ENCODE peak calls at places on chromosomes 13 and 19, in seven cellular contexts. One of them, this sample, is unnamed.

GRCh38 chr19:17703823-17704463 is 15.3 kb upstream of the MAP1S start:
- DNase-seq in IMR-90: peak
- DNase-seq in GM12865: peak
- DNase-seq in fibroblast of pulmonary artery: peak
- DNase-seq in cardiac muscle cell: peak
- DNase-seq in A549: no peak
- DNase-seq in foreskin fibroblast: no peak
- DNase-seq in this sample: no peak

GRCh38 chr13:85665286-85665685 is 133.9 kb downstream of the SLITRK6 start:
- DNase-seq in IMR-90: peak
- DNase-seq in GM12865: no peak
- DNase-seq in fibroblast of pulmonary artery: peak
- DNase-seq in cardiac muscle cell: no peak
- DNase-seq in A549: no peak
- DNase-seq in foreskin fibroblast: no peak
- DNase-seq in this sample: peak

GRCh38 chr19:29672933-29673336 is 7.7 kb downstream of the PLEKHF1 start:
- DNase-seq in IMR-90: no peak
- DNase-seq in GM12865: peak
- DNase-seq in fibroblast of pulmonary artery: no peak
- DNase-seq in cardiac muscle cell: no peak
- DNase-seq in A549: no peak
- DNase-seq in foreskin fibroblast: no peak
- DNase-seq in this sample: no peak

GRCh38 chr19:47637550-47637949 is 28.6 kb downstream of the BICRA start:
- DNase-seq in IMR-90: no peak
- DNase-seq in GM12865: no peak
- DNase-seq in fibroblast of pulmonary artery: peak
- DNase-seq in cardiac muscle cell: no peak
- DNase-seq in A549: no peak
- DNase-seq in foreskin fibroblast: peak
- DNase-seq in this sample: peak

GRCh38 chr19:4139614-4140236 is 13.7 kb upstream of the CREB3L3 start:
- DNase-seq in IMR-90: peak
- DNase-seq in GM12865: peak
- DNase-seq in fibroblast of pulmonary artery: peak
- DNase-seq in cardiac muscle cell: peak
- DNase-seq in A549: peak
- DNase-seq in foreskin fibroblast: no peak
- DNase-seq in this sample: no peak

GRCh38 chr13:95083758-95084157 is 217.5 kb downstream of the ABCC4 start:
- DNase-seq in IMR-90: peak
- DNase-seq in GM12865: no peak
- DNase-seq in fibroblast of pulmonary artery: peak
- DNase-seq in cardiac muscle cell: no peak
- DNase-seq in A549: no peak
- DNase-seq in foreskin fibroblast: peak
- DNase-seq in this sample: no peak

GRCh38 chr19:16435999-16436650 is 35.6 kb downstream of the EPS15L1 start:
- DNase-seq in IMR-90: no peak
- DNase-seq in GM12865: peak
- DNase-seq in fibroblast of pulmonary artery: peak
- DNase-seq in cardiac muscle cell: peak
- DNase-seq in A549: no peak
- DNase-seq in foreskin fibroblast: no peak
- DNase-seq in this sample: no peak

GRCh38 chr13:91313103-91313502 is 34.4 kb upstream of the MIR17HG start:
- DNase-seq in IMR-90: peak
- DNase-seq in GM12865: peak
- DNase-seq in fibroblast of pulmonary artery: peak
- DNase-seq in cardiac muscle cell: peak
- DNase-seq in A549: peak
- DNase-seq in foreskin fibroblast: no peak
- DNase-seq in this sample: no peak

GRCh38 chr19:23403581-23404324 is 8.5 kb upstream of the ZNF91 start:
- DNase-seq in IMR-90: no peak
- DNase-seq in GM12865: no peak
- DNase-seq in fibroblast of pulmonary artery: no peak
- DNase-seq in cardiac muscle cell: no peak
- DNase-seq in A549: no peak
- DNase-seq in foreskin fibroblast: no peak
- DNase-seq in this sample: no peak

GRCh38 chr19:45079911-45080469 is 930 bp downstream of the GEMIN7 start:
- DNase-seq in IMR-90: no peak
- DNase-seq in GM12865: no peak
- DNase-seq in fibroblast of pulmonary artery: no peak
- DNase-seq in cardiac muscle cell: peak
- DNase-seq in A549: no peak
- DNase-seq in foreskin fibroblast: no peak
- DNase-seq in this sample: no peak

GRCh38 chr13:45332831-45333219 is 8.2 kb downstream of the TPT1 start:
- DNase-seq in IMR-90: no peak
- DNase-seq in GM12865: no peak
- DNase-seq in fibroblast of pulmonary artery: no peak
- DNase-seq in cardiac muscle cell: no peak
- DNase-seq in A549: no peak
- DNase-seq in foreskin fibroblast: no peak
- DNase-seq in this sample: no peak

GRCh38 chr13:41060723-41061074 is 610 bp upstream of the WBP4 start:
- DNase-seq in IMR-90: no peak
- DNase-seq in GM12865: peak
- DNase-seq in fibroblast of pulmonary artery: no peak
- DNase-seq in cardiac muscle cell: peak
- DNase-seq in A549: peak
- DNase-seq in foreskin fibroblast: peak
- DNase-seq in this sample: no peak

GRCh38 chr13:41056996-41057711 is 4.2 kb upstream of the WBP4 start:
- DNase-seq in IMR-90: no peak
- DNase-seq in GM12865: no peak
- DNase-seq in fibroblast of pulmonary artery: no peak
- DNase-seq in cardiac muscle cell: no peak
- DNase-seq in A549: no peak
- DNase-seq in foreskin fibroblast: no peak
- DNase-seq in this sample: no peak

GRCh38 chr13:41059466-41059865 is 1.8 kb upstream of the WBP4 start:
- DNase-seq in IMR-90: peak
- DNase-seq in GM12865: peak
- DNase-seq in fibroblast of pulmonary artery: no peak
- DNase-seq in cardiac muscle cell: no peak
- DNase-seq in A549: no peak
- DNase-seq in foreskin fibroblast: no peak
- DNase-seq in this sample: no peak

GRCh38 chr13:41059896-41060722 is 1.2 kb upstream of the WBP4 start:
- DNase-seq in IMR-90: peak
- DNase-seq in GM12865: peak
- DNase-seq in fibroblast of pulmonary artery: peak
- DNase-seq in cardiac muscle cell: peak
- DNase-seq in A549: peak
- DNase-seq in foreskin fibroblast: peak
- DNase-seq in this sample: peak

DNA sequence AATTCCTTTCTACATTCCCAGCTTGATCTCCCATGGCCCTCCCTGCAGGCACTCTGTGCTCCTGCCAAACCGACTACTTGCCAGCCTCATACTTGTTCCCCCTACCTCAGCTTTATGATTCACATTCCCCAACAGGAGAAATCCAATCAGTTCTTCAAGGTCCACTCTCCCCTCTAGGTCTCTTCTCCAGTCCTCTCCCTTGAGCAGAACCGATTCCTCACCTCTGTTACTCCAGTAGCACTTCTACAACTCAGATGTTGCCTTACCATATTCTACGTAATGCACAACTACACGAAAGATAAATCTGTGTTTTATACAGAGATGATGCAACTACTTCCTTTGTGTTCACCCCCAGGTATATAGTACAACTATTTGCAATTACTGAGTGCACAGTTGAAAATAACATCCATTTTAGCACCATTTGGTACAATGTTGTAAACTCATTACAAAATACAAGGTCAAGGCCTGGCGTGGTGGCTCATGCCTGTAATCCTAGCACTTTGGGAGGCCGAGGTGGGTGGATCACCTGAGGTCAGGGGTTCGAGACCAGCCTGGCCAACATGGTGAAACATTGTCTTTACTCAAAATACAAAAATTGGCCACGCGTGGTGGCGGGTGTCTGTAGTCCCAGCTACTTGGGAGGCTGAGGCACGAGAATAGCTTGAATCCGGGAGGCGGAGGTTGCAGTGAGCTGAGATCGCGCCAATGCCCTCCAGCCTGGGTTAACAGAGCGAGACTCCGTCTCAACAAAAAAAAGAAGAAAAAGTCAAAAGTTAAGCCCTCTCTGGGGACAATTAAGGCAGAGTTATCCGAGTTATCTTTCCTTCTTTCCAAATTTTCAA is 2.9 kb upstream of the WBP4 start:
- DNase-seq in IMR-90: peak
- DNase-seq in GM12865: no peak
- DNase-seq in fibroblast of pulmonary artery: no peak
- DNase-seq in cardiac muscle cell: peak
- DNase-seq in A549: no peak
- DNase-seq in foreskin fibroblast: no peak
- DNase-seq in this sample: no peak
- H3K4me3 ChIP-seq in IMR-90: peak
- H3K4me3 ChIP-seq in GM12865: peak
- H3K4me3 ChIP-seq in fibroblast of pulmonary artery: peak
- H3K4me3 ChIP-seq in cardiac muscle cell: peak
- H3K4me3 ChIP-seq in A549: peak
- H3K4me3 ChIP-seq in foreskin fibroblast: peak
- H3K4me3 ChIP-seq in this sample: peak

DNA sequence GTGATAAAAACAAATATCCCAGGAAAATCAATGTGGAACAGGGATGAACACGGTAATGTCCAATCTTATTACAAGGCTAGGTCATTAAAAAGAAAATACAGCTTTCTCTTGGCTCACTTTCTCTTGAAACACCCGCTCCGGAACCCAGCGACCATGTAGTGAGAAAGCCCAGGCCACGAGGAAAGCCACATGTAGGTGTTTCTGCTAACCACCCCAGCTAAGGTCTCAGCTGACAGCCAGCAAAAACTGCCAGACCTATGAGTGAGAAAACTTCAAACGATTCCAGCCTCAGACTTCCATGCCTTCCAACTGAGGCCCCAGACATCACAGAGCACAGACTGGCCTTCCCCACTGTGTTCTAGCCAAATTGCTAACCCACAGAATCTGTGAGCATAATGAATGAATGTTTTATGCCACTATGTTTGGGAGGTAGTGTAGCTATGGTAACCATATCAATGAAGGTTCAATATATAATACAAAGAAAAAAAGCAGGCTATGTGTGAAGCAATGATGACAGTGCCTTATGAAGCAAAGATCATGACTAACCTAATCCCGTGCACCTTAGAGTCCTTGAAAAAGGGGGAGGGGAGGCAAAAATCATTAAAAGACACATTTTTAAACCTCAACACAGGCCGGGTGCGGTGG is 11.9 kb upstream of the TPTE2 start:
- DNase-seq in IMR-90: no peak
- DNase-seq in GM12865: peak
- DNase-seq in fibroblast of pulmonary artery: no peak
- DNase-seq in cardiac muscle cell: no peak
- DNase-seq in A549: no peak
- DNase-seq in foreskin fibroblast: no peak
- DNase-seq in this sample: no peak
- H3K4me3 ChIP-seq in IMR-90: no peak
- H3K4me3 ChIP-seq in GM12865: no peak
- H3K4me3 ChIP-seq in fibroblast of pulmonary artery: no peak
- H3K4me3 ChIP-seq in cardiac muscle cell: no peak
- H3K4me3 ChIP-seq in A549: no peak
- H3K4me3 ChIP-seq in foreskin fibroblast: no peak
- H3K4me3 ChIP-seq in this sample: no peak

GRCh38 chr19:10713317-10713716 is 4.6 kb upstream of the DNM2 start:
- DNase-seq in IMR-90: no peak
- DNase-seq in GM12865: no peak
- DNase-seq in fibroblast of pulmonary artery: no peak
- DNase-seq in cardiac muscle cell: no peak
- DNase-seq in A549: no peak
- DNase-seq in foreskin fibroblast: no peak
- DNase-seq in this sample: no peak

GRCh38 chr19:10707440-10707839 is 6.2 kb downstream of the QTRT1 start:
- DNase-seq in IMR-90: no peak
- DNase-seq in GM12865: no peak
- DNase-seq in fibroblast of pulmonary artery: no peak
- DNase-seq in cardiac muscle cell: no peak
- DNase-seq in A549: no peak
- DNase-seq in foreskin fibroblast: no peak
- DNase-seq in this sample: no peak

GRCh38 chr19:10708261-10708660 is 7.0 kb downstream of the QTRT1 start:
- DNase-seq in IMR-90: no peak
- DNase-seq in GM12865: no peak
- DNase-seq in fibroblast of pulmonary artery: no peak
- DNase-seq in cardiac muscle cell: no peak
- DNase-seq in A549: no peak
- DNase-seq in foreskin fibroblast: no peak
- DNase-seq in this sample: no peak

GRCh38 chr19:10712754-10713153 is 5.1 kb upstream of the DNM2 start:
- DNase-seq in IMR-90: no peak
- DNase-seq in GM12865: no peak
- DNase-seq in fibroblast of pulmonary artery: no peak
- DNase-seq in cardiac muscle cell: no peak
- DNase-seq in A549: no peak
- DNase-seq in foreskin fibroblast: no peak
- DNase-seq in this sample: no peak

GRCh38 chr19:10712041-10712440 is 5.8 kb upstream of the DNM2 start:
- DNase-seq in IMR-90: no peak
- DNase-seq in GM12865: no peak
- DNase-seq in fibroblast of pulmonary artery: no peak
- DNase-seq in cardiac muscle cell: no peak
- DNase-seq in A549: no peak
- DNase-seq in foreskin fibroblast: no peak
- DNase-seq in this sample: no peak
- H3K4me3 ChIP-seq in IMR-90: no peak
- H3K4me3 ChIP-seq in GM12865: no peak
- H3K4me3 ChIP-seq in fibroblast of pulmonary artery: no peak
- H3K4me3 ChIP-seq in cardiac muscle cell: no peak
- H3K4me3 ChIP-seq in A549: no peak
- H3K4me3 ChIP-seq in foreskin fibroblast: no peak
- H3K4me3 ChIP-seq in this sample: no peak

GRCh38 chr13:51594432-51594831 is 10.2 kb downstream of the WDFY2 start:
- DNase-seq in IMR-90: no peak
- DNase-seq in GM12865: no peak
- DNase-seq in fibroblast of pulmonary artery: no peak
- DNase-seq in cardiac muscle cell: no peak
- DNase-seq in A549: no peak
- DNase-seq in foreskin fibroblast: no peak
- DNase-seq in this sample: no peak

GRCh38 chr13:51590231-51590630 is 6.0 kb downstream of the WDFY2 start:
- DNase-seq in IMR-90: no peak
- DNase-seq in GM12865: no peak
- DNase-seq in fibroblast of pulmonary artery: no peak
- DNase-seq in cardiac muscle cell: no peak
- DNase-seq in A549: no peak
- DNase-seq in foreskin fibroblast: no peak
- DNase-seq in this sample: no peak

GRCh38 chr13:51589793-51590192 is 5.5 kb downstream of the WDFY2 start:
- DNase-seq in IMR-90: no peak
- DNase-seq in GM12865: no peak
- DNase-seq in fibroblast of pulmonary artery: no peak
- DNase-seq in cardiac muscle cell: no peak
- DNase-seq in A549: no peak
- DNase-seq in foreskin fibroblast: no peak
- DNase-seq in this sample: no peak

GRCh38 chr13:51588406-51588949 is 4.2 kb downstream of the WDFY2 start:
- DNase-seq in IMR-90: no peak
- DNase-seq in GM12865: no peak
- DNase-seq in fibroblast of pulmonary artery: no peak
- DNase-seq in cardiac muscle cell: no peak
- DNase-seq in A549: no peak
- DNase-seq in foreskin fibroblast: no peak
- DNase-seq in this sample: no peak

GRCh38 chr13:51590966-51591627 is 6.8 kb downstream of the WDFY2 start:
- DNase-seq in IMR-90: peak
- DNase-seq in GM12865: no peak
- DNase-seq in fibroblast of pulmonary artery: peak
- DNase-seq in cardiac muscle cell: peak
- DNase-seq in A549: peak
- DNase-seq in foreskin fibroblast: peak
- DNase-seq in this sample: peak
- H3K4me3 ChIP-seq in IMR-90: peak
- H3K4me3 ChIP-seq in GM12865: no peak
- H3K4me3 ChIP-seq in fibroblast of pulmonary artery: no peak
- H3K4me3 ChIP-seq in cardiac muscle cell: no peak
- H3K4me3 ChIP-seq in A549: peak
- H3K4me3 ChIP-seq in foreskin fibroblast: no peak
- H3K4me3 ChIP-seq in this sample: no peak